ENCODE peak calls at places on chromosome 7, in seven cellular contexts. N is HepG2, V is GM12878, D is HCT116, G is SK-N-SH, R is K562, F is H1. O is an unnamed sample.

GRCh38 chr7:22481726-22482125 is 18.3 kb downstream of the STEAP1B start:
- DNase-seq in N (no peak), V (peak; percentile 28), D (no peak), G (no peak), R (no peak), F (no peak), O (no peak)

GRCh38 chr7:15667999-15668398 is 18.5 kb downstream of the MEOX2 start:
- DNase-seq in N (no peak), V (no peak), D (no peak), G (no peak), R (no peak), F (no peak), O (no peak)

GRCh38 chr7:129498021-129498420 is 4.3 kb upstream of the SMKR1 start:
- DNase-seq in N (no peak), V (no peak), D (no peak), G (no peak), R (no peak), F (no peak), O (no peak)

GRCh38 chr7:129940329-129940728 is 12.4 kb downstream of the UBE2H start:
- DNase-seq in N (no peak), V (no peak), D (no peak), G (no peak), R (no peak), F (no peak), O (no peak)

GRCh38 chr7:106871793-106872571 is 6.9 kb downstream of the PIK3CG start:
- DNase-seq in N (no peak), V (no peak), D (no peak), G (no peak), R (peak; percentile 27), F (no peak), O (no peak)

GRCh38 chr7:139046143-139046542 is 10.3 kb upstream of the ZC3HAV1L start:
- DNase-seq in N (no peak), V (no peak), D (no peak), G (no peak), R (no peak), F (no peak), O (no peak)

GRCh38 chr7:2211259-2211575 is 21.5 kb downstream of the MAD1L1 start:
- DNase-seq in N (no peak), V (no peak), D (no peak), G (no peak), R (no peak), F (no peak), O (no peak)

GRCh38 chr7:35645691-35646090 is 49.2 kb downstream of the HERPUD2 start:
- DNase-seq in N (no peak), V (no peak), D (no peak), G (no peak), R (no peak), F (no peak), O (no peak)

GRCh38 chr7:126803060-126803665 is 449.6 kb downstream of the GRM8 start:
- DNase-seq in N (peak; percentile 67), V (peak; percentile 53), D (peak; percentile 68), G (peak; percentile 69), R (peak; percentile 58), F (peak; percentile 61), O (peak; percentile 36)

GRCh38 chr7:106110885-106111670 is 1.0 kb downstream of the SYPL1 start:
- DNase-seq in N (no peak), V (no peak), D (no peak), G (no peak), R (no peak), F (no peak), O (no peak)

GRCh38 chr7:2312272-2312929 is 1.8 kb downstream of the SNX8 start:
- DNase-seq in N (no peak), V (no peak), D (no peak), G (no peak), R (no peak), F (no peak), O (no peak)

GRCh38 chr7:113606325-113606724 is 312.5 kb downstream of the PPP1R3A start:
- DNase-seq in N (no peak), V (no peak), D (no peak), G (no peak), R (no peak), F (no peak), O (no peak)

GRCh38 chr7:27169658-27170493 is 4.2 kb downstream of the HOXA10 start:
- DNase-seq in N (no peak), V (no peak), D (no peak), G (no peak), R (no peak), F (no peak), O (no peak)

GRCh38 chr7:6637544-6638229 is 569 bp downstream of the ZNF316 start:
- DNase-seq in N (peak; percentile 39), V (no peak), D (no peak), G (peak; percentile 98), R (peak; percentile 95), F (peak; percentile 66), O (peak; percentile 83)

GRCh38 chr7:157689269-157690057 is 352.7 kb downstream of the DNAJB6 start:
- DNase-seq in N (no peak), V (no peak), D (no peak), G (peak; percentile 43), R (no peak), F (peak; percentile 76), O (no peak)

GRCh38 chr7:18724311-18724710 is 228.8 kb downstream of the HDAC9 start:
- DNase-seq in N (no peak), V (no peak), D (no peak), G (no peak), R (no peak), F (no peak), O (no peak)

GRCh38 chr7:70384891-70385290 is 747.1 kb upstream of the GALNT17 start:
- DNase-seq in N (no peak), V (no peak), D (no peak), G (no peak), R (no peak), F (no peak), O (no peak)

GRCh38 chr7:92674379-92674778 is 84.2 kb upstream of the FAM133B start:
- DNase-seq in N (no peak), V (no peak), D (no peak), G (no peak), R (no peak), F (no peak), O (no peak)

GRCh38 chr7:12111461-12112405 is 99.4 kb upstream of the TMEM106B start:
- DNase-seq in N (no peak), V (no peak), D (no peak), G (peak; percentile 83), R (no peak), F (peak; percentile 83), O (no peak)

GRCh38 chr7:119665791-119666190 is 607.2 kb upstream of the KCND2 start:
- DNase-seq in N (no peak), V (no peak), D (no peak), G (no peak), R (no peak), F (no peak), O (no peak)

GRCh38 chr7:18086165-18087030 is 58.8 kb upstream of the PRPS1L1 start:
- DNase-seq in N (no peak), V (no peak), D (no peak), G (peak; percentile 59), R (peak; percentile 36), F (peak; percentile 69), O (peak; percentile 29)

DNA sequence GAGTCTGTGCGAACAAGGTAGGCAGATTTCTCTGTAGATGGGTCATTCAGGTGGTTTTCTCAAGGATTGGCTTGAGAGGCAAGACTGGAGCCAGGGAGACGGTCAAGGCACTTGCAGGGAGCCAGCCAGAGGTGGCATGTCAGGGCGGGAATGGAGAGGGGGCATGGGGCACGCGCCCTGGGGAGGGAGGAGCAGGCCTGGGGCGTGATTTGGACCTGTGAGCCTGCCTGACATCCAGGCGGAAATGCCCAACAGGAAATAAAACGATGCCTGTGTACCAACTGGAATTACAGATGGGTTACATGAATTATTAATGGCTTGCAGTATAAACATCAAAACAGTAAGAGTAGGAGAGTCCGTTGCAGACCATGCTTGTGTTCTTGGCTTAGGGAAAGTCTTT is 8.6 kb upstream of the SUN1 start:
- DNase-seq in N (no peak), V (no peak), D (no peak), G (peak; percentile 68), R (no peak), F (no peak), O (no peak)
- TF ChIP-seq JUND in N (no peak), V (no peak), D (no peak), G (no peak), R (no peak), F (no peak), O (no peak)

GRCh38 chr7:4133491-4134044 is 548.5 kb upstream of the FOXK1 start:
- DNase-seq in N (no peak), V (no peak), D (no peak), G (no peak), R (no peak), F (no peak), O (no peak)
- TF ChIP-seq JUND in N (no peak), V (no peak), D (no peak), G (no peak), R (no peak), F (no peak), O (no peak)

GRCh38 chr7:20798081-20798693 is 11.5 kb upstream of the SP8 start:
- DNase-seq in N (no peak), V (no peak), D (peak; percentile 54), G (peak; percentile 86), R (peak; percentile 92), F (peak; percentile 82), O (peak; percentile 97)

GRCh38 chr7:20796565-20796964 is 9.9 kb upstream of the SP8 start:
- DNase-seq in N (no peak), V (no peak), D (no peak), G (no peak), R (no peak), F (no peak), O (no peak)

GRCh38 chr7:20795881-20796280 is 9.2 kb upstream of the SP8 start:
- DNase-seq in N (no peak), V (no peak), D (no peak), G (no peak), R (no peak), F (no peak), O (no peak)

GRCh38 chr7:20798694-20799121 is 12.0 kb upstream of the SP8 start:
- DNase-seq in N (no peak), V (no peak), D (no peak), G (no peak), R (no peak), F (peak; percentile 58), O (no peak)

GRCh38 chr7:20797174-20798080 is 10.7 kb upstream of the SP8 start:
- DNase-seq in N (no peak), V (no peak), D (no peak), G (no peak), R (no peak), F (peak; percentile 68), O (peak; percentile 74)
- TF ChIP-seq JUND in N (no peak), V (no peak), D (no peak), G (no peak), R (no peak), F (no peak), O (no peak)

DNA sequence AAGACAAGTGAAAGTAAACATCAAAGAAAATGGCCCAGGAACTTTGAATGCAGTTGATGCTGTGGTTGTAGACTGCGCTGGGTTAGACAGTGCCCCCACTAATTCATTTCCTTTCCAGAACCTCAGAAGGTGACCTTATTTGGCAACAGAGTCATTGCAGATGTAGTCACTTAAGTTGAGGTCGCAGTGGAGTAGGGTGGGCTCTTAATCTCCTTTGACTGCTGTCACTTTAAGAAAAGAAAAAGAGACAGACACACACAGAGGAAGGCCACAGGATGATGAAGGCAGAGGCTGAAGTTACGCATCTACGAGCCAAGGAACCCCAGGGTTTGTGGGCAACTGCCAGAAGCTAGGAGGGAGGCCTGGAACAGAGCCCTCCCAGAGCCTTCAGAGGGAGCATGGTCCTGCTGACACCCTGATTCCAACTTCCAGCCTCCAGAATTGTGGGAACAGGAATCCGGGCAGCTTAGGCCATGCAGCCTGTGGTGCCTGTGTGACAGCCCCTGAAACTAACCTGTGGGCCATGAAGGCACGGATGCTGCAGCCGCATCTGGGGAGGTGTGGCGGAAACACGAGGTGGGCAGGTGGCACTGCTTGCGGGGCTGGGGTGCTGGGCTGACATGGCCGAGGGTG is 107.6 kb downstream of the PRKAG2 start:
- DNase-seq in N (no peak), V (peak; percentile 60), D (no peak), G (no peak), R (no peak), F (no peak), O (no peak)
- TF ChIP-seq JUND in N (no peak), V (no peak), D (no peak), G (no peak), R (no peak), F (no peak), O (no peak)

O was measured in T47D.